ENCODE peak calls at places on chromosomes 6 and 20, in four cellular contexts. W is cardiac septum, Q is NCI-H2081, Y is adrenal gland. G is an unnamed sample.

GRCh38 chr6:122297010-122297409 is 102.4 kb upstream of the HSF2 start:
- DNase-seq in W (no peak), Q (no peak), Y (no peak), G (no peak)

GRCh38 chr6:6333498-6333897 is 13.0 kb upstream of the F13A1 start:
- DNase-seq in W (no peak), Q (no peak), Y (no peak), G (no peak)

GRCh38 chr20:36102809-36103596 is 51.5 kb upstream of the EPB41L1 start:
- DNase-seq in W (no peak), Q (no peak), Y (no peak), G (no peak)

GRCh38 chr6:170132561-170132991 is 158.3 kb downstream of the DLL1 start:
- DNase-seq in W (peak), Q (no peak), Y (no peak), G (no peak)

GRCh38 chr6:152070556-152070955 is 263.1 kb downstream of the ESR1 start:
- DNase-seq in W (no peak), Q (no peak), Y (no peak), G (no peak)

GRCh38 chr20:38880952-38881735 is 45.1 kb upstream of the FAM83D start:
- DNase-seq in W (no peak), Q (no peak), Y (no peak), G (no peak)

GRCh38 chr20:11980263-11980662 is 62.6 kb downstream of the BTBD3 start:
- DNase-seq in W (no peak), Q (no peak), Y (no peak), G (no peak)

GRCh38 chr6:68876792-68877493 is 241.9 kb downstream of the ADGRB3 start:
- DNase-seq in W (no peak), Q (peak), Y (no peak), G (no peak)

GRCh38 chr20:18904624-18905023 is 91.0 kb downstream of the SCP2D1 start:
- DNase-seq in W (no peak), Q (no peak), Y (peak), G (no peak)

GRCh38 chr6:40586800-40587201 is 363 bp downstream of the LRFN2 start:
- DNase-seq in W (no peak), Q (peak), Y (peak), G (no peak)

GRCh38 chr20:7085448-7085847 is 318.0 kb downstream of the BMP2 start:
- DNase-seq in W (no peak), Q (no peak), Y (no peak), G (no peak)

GRCh38 chr6:9831783-9832182 is 583.1 kb downstream of the TFAP2A start:
- DNase-seq in W (no peak), Q (no peak), Y (no peak), G (no peak)

GRCh38 chr6:55299285-55299684 is 28.0 kb upstream of the GFRAL start:
- DNase-seq in W (no peak), Q (peak), Y (no peak), G (no peak)